ENCODE peak calls at places on chromosomes 7 and 10, in seven cellular contexts. V is right lobe of liver; F is adrenal gland; Q is CD8-positive, alpha-beta memory T cell; B is neuronal stem cell; T is adipocyte; G is upper lobe of right lung. S is an unnamed sample. For H3K4me1, the result is how much of the 10 kb centered on the place peaks cover.

GRCh38 chr7:134562136-134562535 is 13.2 kb downstream of the AKR1B15 start:
- DNase-seq in V (no peak), F (peak), Q (no peak), B (no peak), T (peak), G (no peak), S (no peak)

GRCh38 chr10:24894728-24895127 is 57.7 kb downstream of the PRTFDC1 start:
- DNase-seq in V (no peak), F (no peak), Q (peak), B (no peak), T (no peak), G (no peak), S (no peak)

GRCh38 chr10:34089294-34089693 is 725.8 kb downstream of the PARD3 start:
- DNase-seq in V (no peak), F (no peak), Q (no peak), B (no peak), T (no peak), G (no peak), S (no peak)

GRCh38 chr7:29289156-29290021 is 94.8 kb downstream of the CHN2 start:
- DNase-seq in V (no peak), F (no peak), Q (no peak), B (peak), T (no peak), G (no peak), S (no peak)

GRCh38 chr7:155230169-155230593 is 67.5 kb upstream of the INSIG1 start:
- DNase-seq in V (peak), F (no peak), Q (no peak), B (peak), T (peak), G (no peak), S (peak)

GRCh38 chr10:129545257-129545656 is 78.2 kb downstream of the MGMT start:
- DNase-seq in V (no peak), F (peak), Q (no peak), B (no peak), T (no peak), G (no peak), S (no peak)

GRCh38 chr7:155618708-155619633 is 25.5 kb upstream of the RBM33 start:
- DNase-seq in V (peak), F (no peak), Q (no peak), B (no peak), T (no peak), G (no peak), S (peak)

GRCh38 chr10:48609899-48610584 is 5.2 kb upstream of the ARHGAP22 start:
- DNase-seq in V (no peak), F (peak), Q (no peak), B (no peak), T (no peak), G (no peak), S (no peak)

GRCh38 chr7:132138817-132139216 is 437.5 kb downstream of the PLXNA4 start:
- DNase-seq in V (no peak), F (no peak), Q (no peak), B (peak), T (no peak), G (no peak), S (no peak)

GRCh38 chr7:1512781-1513656 is 8.8 kb upstream of the INTS1 start:
- DNase-seq in V (no peak), F (peak), Q (no peak), B (no peak), T (peak), G (peak), S (no peak)

GRCh38 chr7:134527979-134528371 is 608 bp downstream of the AKR1B10 start:
- DNase-seq in V (no peak), F (no peak), Q (no peak), B (no peak), T (peak), G (no peak), S (no peak)

GRCh38 chr7:13240349-13240748 is 552.9 kb downstream of the ARL4A start:
- DNase-seq in V (no peak), F (no peak), Q (no peak), B (no peak), T (peak), G (no peak), S (no peak)

GRCh38 chr7:79504607-79505389 is 51.3 kb upstream of the MAGI2 start:
- DNase-seq in V (no peak), F (no peak), Q (no peak), B (peak), T (peak), G (no peak), S (no peak)

GRCh38 chr7:122143751-122144711 is at the start of gene AASS:
- DNase-seq in V (peak), F (peak), Q (peak), B (peak), T (peak), G (peak), S (peak)

GRCh38 chr7:122140918-122141317 is 3.1 kb downstream of the AASS start:
- DNase-seq in V (no peak), F (no peak), Q (no peak), B (no peak), T (no peak), G (no peak), S (no peak)

GRCh38 chr7:122148081-122148480 is 4.0 kb upstream of the AASS start:
- DNase-seq in V (no peak), F (no peak), Q (no peak), B (no peak), T (no peak), G (no peak), S (no peak)

GRCh38 chr7:122145937-122146336 is 1.9 kb upstream of the AASS start:
- DNase-seq in V (no peak), F (no peak), Q (no peak), B (no peak), T (no peak), G (no peak), S (no peak)

GRCh38 chr7:122143376-122143750 is 686 bp downstream of the AASS start:
- DNase-seq in V (no peak), F (peak), Q (no peak), B (peak), T (peak), G (no peak), S (peak)
- H3K4me1 ChIP-seq in V (under half), F (under half), Q (under half), B (under half), T (under half), G (under half), S (under half)

DNA sequence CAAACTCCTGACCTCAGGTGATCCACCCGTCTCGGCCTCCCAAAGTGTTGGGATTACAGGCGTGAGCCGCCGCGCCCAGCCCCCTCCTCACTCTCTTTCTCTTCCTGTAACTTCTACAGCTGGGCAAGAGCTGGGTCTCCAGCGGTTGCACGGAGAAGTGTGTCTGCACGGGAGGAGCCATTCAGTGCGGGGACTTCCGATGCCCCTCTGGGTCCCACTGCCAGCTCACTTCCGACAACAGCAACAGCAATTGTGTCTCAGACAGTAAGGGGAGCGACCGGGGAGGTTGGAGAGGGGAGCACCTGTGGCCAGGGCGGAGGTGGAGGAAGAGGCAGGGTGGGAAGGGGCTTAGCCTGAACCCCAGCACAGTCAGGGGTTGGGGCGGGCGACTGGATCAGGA is 41.4 kb downstream of the EPHB4 start:
- DNase-seq in V (no peak), F (no peak), Q (no peak), B (no peak), T (no peak), G (no peak), S (no peak)
- H3K4me1 ChIP-seq in V (under half), F (under half), Q (under half), B (under half), T (under half), G (under half), S (under half)

GRCh38 chr7:47478017-47478344 is 103.9 kb downstream of the TNS3 start:
- DNase-seq in V (peak), F (peak), Q (no peak), B (no peak), T (peak), G (peak), S (no peak)

GRCh38 chr7:47474937-47475879 is 106.7 kb downstream of the TNS3 start:
- DNase-seq in V (peak), F (peak), Q (no peak), B (no peak), T (peak), G (peak), S (peak)

GRCh38 chr7:47475880-47476227 is 106.1 kb downstream of the TNS3 start:
- DNase-seq in V (no peak), F (no peak), Q (no peak), B (no peak), T (no peak), G (no peak), S (no peak)

GRCh38 chr7:47478926-47479791 is 102.8 kb downstream of the TNS3 start:
- DNase-seq in V (no peak), F (no peak), Q (no peak), B (no peak), T (no peak), G (no peak), S (no peak)

GRCh38 chr7:47477191-47478016 is 104.5 kb downstream of the TNS3 start:
- DNase-seq in V (no peak), F (no peak), Q (no peak), B (no peak), T (no peak), G (no peak), S (no peak)
- H3K4me1 ChIP-seq in V (half or more), F (half or more), Q (under half), B (under half), T (half or more), G (half or more), S (half or more)

GRCh38 chr7:2525931-2526630 is 6.5 kb downstream of the LFNG start:
- DNase-seq in V (peak), F (no peak), Q (no peak), B (no peak), T (no peak), G (no peak), S (peak)
- H3K4me1 ChIP-seq in V (under half), F (half or more), Q (half or more), B (half or more), T (half or more), G (half or more), S (half or more)

GRCh38 chr10:42960491-42961155 is 116.2 kb upstream of the RET start:
- DNase-seq in V (peak), F (peak), Q (no peak), B (no peak), T (peak), G (no peak), S (no peak)

GRCh38 chr10:42962902-42963231 is 114.0 kb upstream of the RET start:
- DNase-seq in V (peak), F (no peak), Q (no peak), B (no peak), T (no peak), G (peak), S (no peak)

GRCh38 chr10:42962120-42962901 is 114.6 kb upstream of the RET start:
- DNase-seq in V (peak), F (peak), Q (peak), B (no peak), T (no peak), G (peak), S (peak)

GRCh38 chr10:42961156-42961589 is 115.7 kb upstream of the RET start:
- DNase-seq in V (no peak), F (no peak), Q (no peak), B (no peak), T (no peak), G (peak), S (no peak)

DNA sequence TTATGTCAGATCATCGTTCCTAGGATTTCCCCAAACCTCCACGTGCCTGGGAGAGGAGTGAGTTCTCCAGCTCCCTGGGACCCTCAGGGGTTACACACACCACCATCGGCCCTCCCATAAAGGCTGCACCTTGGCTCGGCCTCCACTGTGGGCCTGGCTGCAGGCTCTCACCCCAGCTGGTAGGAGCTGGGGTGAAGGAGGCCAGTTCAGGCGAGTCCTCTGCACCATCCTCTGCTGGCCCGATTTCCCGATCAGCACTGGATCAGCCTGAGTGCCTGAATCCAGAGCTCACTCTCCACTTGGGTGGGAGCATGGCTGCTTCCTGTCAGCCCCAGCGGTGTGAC is 115.1 kb upstream of the RET start:
- DNase-seq in V (no peak), F (no peak), Q (no peak), B (no peak), T (no peak), G (no peak), S (no peak)
- H3K4me1 ChIP-seq in V (under half), F (under half), Q (under half), B (under half), T (under half), G (under half), S (under half)

GRCh38 chr10:100509241-100509640 is 10.4 kb downstream of the SEC31B start:
- DNase-seq in V (no peak), F (no peak), Q (peak), B (no peak), T (no peak), G (no peak), S (no peak)
- H3K4me1 ChIP-seq in V (under half), F (under half), Q (under half), B (under half), T (under half), G (under half), S (under half)

DNA sequence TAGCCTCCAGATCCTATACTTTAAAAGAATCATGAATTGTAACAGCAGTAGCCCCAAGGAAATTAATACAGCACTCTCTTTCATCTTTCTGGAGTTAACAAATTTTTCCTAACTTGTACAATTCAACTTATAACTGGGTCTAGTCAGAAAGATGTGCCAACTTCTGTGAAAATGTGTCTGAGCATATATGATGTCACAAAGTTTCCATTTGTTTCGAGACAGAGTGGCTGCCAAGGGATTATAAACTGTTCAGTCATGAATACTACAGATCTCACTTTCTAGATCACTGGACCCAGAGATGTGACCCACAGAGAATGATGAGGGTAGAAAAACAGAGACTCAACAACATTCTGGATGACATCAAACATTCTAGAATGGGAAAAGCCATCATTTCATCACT is 249.2 kb upstream of the PHF14 start:
- DNase-seq in V (no peak), F (no peak), Q (no peak), B (no peak), T (no peak), G (no peak), S (no peak)
- H3K4me1 ChIP-seq in V (under half), F (under half), Q (under half), B (under half), T (under half), G (under half), S (under half)

GRCh38 chr10:79087721-79088120 is 19.0 kb downstream of the ZMIZ1 start:
- DNase-seq in V (peak), F (no peak), Q (no peak), B (no peak), T (no peak), G (no peak), S (no peak)

GRCh38 chr10:79088613-79089355 is 20.0 kb downstream of the ZMIZ1 start:
- DNase-seq in V (no peak), F (no peak), Q (no peak), B (no peak), T (no peak), G (no peak), S (peak)

GRCh38 chr10:79088176-79088575 is 19.4 kb downstream of the ZMIZ1 start:
- DNase-seq in V (peak), F (no peak), Q (no peak), B (no peak), T (no peak), G (peak), S (peak)

GRCh38 chr10:79090134-79090803 is 21.5 kb downstream of the ZMIZ1 start:
- DNase-seq in V (no peak), F (no peak), Q (no peak), B (no peak), T (peak), G (no peak), S (no peak)

DNA sequence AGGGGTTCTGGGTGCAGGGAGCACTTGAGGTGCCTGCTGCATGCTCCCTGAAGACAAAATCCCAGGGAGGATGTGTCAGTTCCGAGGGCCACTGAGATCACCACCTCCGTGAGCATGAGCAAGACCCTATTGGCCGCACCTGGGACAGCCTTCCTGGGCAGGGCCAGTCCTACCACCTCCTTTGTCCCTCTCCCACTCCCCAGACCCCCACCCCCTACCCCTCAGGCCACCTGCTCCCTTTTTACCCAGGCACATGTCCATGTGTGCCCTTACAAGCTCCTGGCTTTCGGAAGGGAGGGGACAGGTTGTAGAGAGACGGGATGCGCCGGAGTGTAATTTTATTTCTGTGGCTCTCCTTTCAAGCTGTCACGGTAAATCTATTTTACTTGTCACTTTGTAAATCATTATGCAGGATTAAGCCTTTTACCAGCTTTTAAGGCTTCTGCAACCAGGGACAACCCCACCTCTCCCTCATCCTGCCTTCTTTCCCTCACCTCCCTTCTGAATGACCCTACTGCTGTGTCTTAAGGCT is 20.9 kb downstream of the ZMIZ1 start:
- DNase-seq in V (no peak), F (no peak), Q (no peak), B (no peak), T (no peak), G (no peak), S (no peak)
- H3K4me1 ChIP-seq in V (half or more), F (under half), Q (under half), B (under half), T (under half), G (half or more), S (half or more)

DNA sequence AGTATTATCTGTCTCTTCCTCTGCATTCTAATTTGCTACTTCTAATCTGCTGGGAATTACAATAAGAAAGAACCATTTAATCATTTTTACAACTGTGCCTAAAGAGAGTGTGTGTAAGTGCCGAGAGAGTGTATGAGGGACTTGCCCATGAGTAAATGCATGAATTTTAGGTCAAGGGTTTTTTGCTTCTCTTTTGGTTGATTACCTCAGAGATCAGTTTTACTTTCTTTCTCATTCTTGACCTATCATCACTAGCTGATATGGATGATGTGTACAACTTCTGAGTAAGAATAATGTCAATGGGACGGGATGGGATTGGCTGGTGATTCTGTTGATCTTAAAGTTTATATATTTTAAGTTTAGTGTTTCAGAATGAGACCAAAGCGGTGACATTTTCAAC is 47.8 kb downstream of the IKZF1 start:
- DNase-seq in V (no peak), F (no peak), Q (peak), B (no peak), T (no peak), G (no peak), S (no peak)
- H3K4me1 ChIP-seq in V (under half), F (under half), Q (half or more), B (under half), T (under half), G (under half), S (under half)

GRCh38 chr7:125255793-125256192 is 326.2 kb upstream of the POT1 start:
- DNase-seq in V (no peak), F (no peak), Q (no peak), B (no peak), T (no peak), G (no peak), S (no peak)

GRCh38 chr7:125257617-125258016 is 328.0 kb upstream of the POT1 start:
- DNase-seq in V (no peak), F (no peak), Q (no peak), B (no peak), T (no peak), G (no peak), S (no peak)

GRCh38 chr7:125253454-125254182 is 324.0 kb upstream of the POT1 start:
- DNase-seq in V (no peak), F (no peak), Q (no peak), B (no peak), T (no peak), G (no peak), S (no peak)

GRCh38 chr7:125256446-125256845 is 326.8 kb upstream of the POT1 start:
- DNase-seq in V (no peak), F (no peak), Q (no peak), B (no peak), T (no peak), G (no peak), S (no peak)

GRCh38 chr7:125254521-125254920 is 324.9 kb upstream of the POT1 start:
- DNase-seq in V (no peak), F (no peak), Q (no peak), B (no peak), T (no peak), G (no peak), S (no peak)
- H3K4me1 ChIP-seq in V (under half), F (under half), Q (under half), B (under half), T (under half), G (under half), S (under half)